ENCODE peak calls at places on chromosome 17, in four cellular contexts. One of them, this sample, is unnamed. For H3K9me3, the result is how much of the 10 kb centered on the place peaks cover.

GRCh38 chr17:74523308-74523707 is 8.0 kb downstream of the CD300LB start:
- DNase-seq in CD4-positive, alpha-beta T cell: no peak
- DNase-seq in T-helper 17 cell: no peak
- DNase-seq in IMR-90: no peak
- DNase-seq in this sample: peak

GRCh38 chr17:48307222-48307621 is 122.8 kb downstream of the SKAP1 start:
- DNase-seq in T-helper 17 cell: no peak
- DNase-seq in CD4-positive, alpha-beta T cell: no peak
- DNase-seq in IMR-90: no peak
- DNase-seq in this sample: no peak

GRCh38 chr17:58317421-58318064 is 11.1 kb downstream of the TSPOAP1 start:
- DNase-seq in IMR-90: peak
- DNase-seq in CD4-positive, alpha-beta T cell: peak
- DNase-seq in T-helper 17 cell: peak
- DNase-seq in this sample: peak

GRCh38 chr17:76492250-76492988 is 8.8 kb downstream of the RHBDF2 start:
- DNase-seq in IMR-90: no peak
- DNase-seq in T-helper 17 cell: no peak
- DNase-seq in CD4-positive, alpha-beta T cell: no peak
- DNase-seq in this sample: no peak

GRCh38 chr17:32815460-32815859 is 61.5 kb downstream of the MYO1D start:
- DNase-seq in IMR-90: no peak
- DNase-seq in T-helper 17 cell: no peak
- DNase-seq in CD4-positive, alpha-beta T cell: no peak
- DNase-seq in this sample: no peak

GRCh38 chr17:7141824-7142223 is 27.2 kb upstream of the ASGR2 start:
- DNase-seq in IMR-90: no peak
- DNase-seq in CD4-positive, alpha-beta T cell: no peak
- DNase-seq in T-helper 17 cell: no peak
- DNase-seq in this sample: no peak

GRCh38 chr17:76707985-76708807 is 2.6 kb downstream of the MXRA7 start:
- DNase-seq in T-helper 17 cell: no peak
- DNase-seq in IMR-90: no peak
- DNase-seq in CD4-positive, alpha-beta T cell: no peak
- DNase-seq in this sample: no peak

GRCh38 chr17:19418312-19418992 is 7.4 kb downstream of the RNF112 start:
- DNase-seq in CD4-positive, alpha-beta T cell: no peak
- DNase-seq in T-helper 17 cell: no peak
- DNase-seq in IMR-90: peak
- DNase-seq in this sample: no peak

GRCh38 chr17:82231312-82231561 is 2.4 kb downstream of the SLC16A3 start:
- DNase-seq in CD4-positive, alpha-beta T cell: no peak
- DNase-seq in T-helper 17 cell: no peak
- DNase-seq in IMR-90: no peak
- DNase-seq in this sample: no peak

GRCh38 chr17:16100737-16101400 is 101.2 kb downstream of the TTC19 start:
- DNase-seq in T-helper 17 cell: no peak
- DNase-seq in CD4-positive, alpha-beta T cell: no peak
- DNase-seq in IMR-90: no peak
- DNase-seq in this sample: no peak

GRCh38 chr17:5329784-5330557 is 47.9 kb downstream of the RABEP1 start:
- DNase-seq in CD4-positive, alpha-beta T cell: no peak
- DNase-seq in IMR-90: peak
- DNase-seq in T-helper 17 cell: no peak
- DNase-seq in this sample: no peak

GRCh38 chr17:75010683-75011406 is 1.6 kb upstream of the MRPL58 start:
- DNase-seq in CD4-positive, alpha-beta T cell: no peak
- DNase-seq in T-helper 17 cell: no peak
- DNase-seq in IMR-90: peak
- DNase-seq in this sample: no peak

GRCh38 chr17:82414548-82415281 is 3.4 kb upstream of the HEXD start:
- DNase-seq in CD4-positive, alpha-beta T cell: peak
- DNase-seq in IMR-90: peak
- DNase-seq in T-helper 17 cell: peak
- DNase-seq in this sample: peak

GRCh38 chr17:74842599-74843351 is 16.9 kb downstream of the GRIN2C start:
- DNase-seq in CD4-positive, alpha-beta T cell: no peak
- DNase-seq in IMR-90: peak
- DNase-seq in T-helper 17 cell: no peak
- DNase-seq in this sample: peak

GRCh38 chr17:45110676-45111611 is 21.4 kb downstream of the PLCD3 start:
- DNase-seq in CD4-positive, alpha-beta T cell: no peak
- DNase-seq in T-helper 17 cell: no peak
- DNase-seq in IMR-90: no peak
- DNase-seq in this sample: peak

DNA sequence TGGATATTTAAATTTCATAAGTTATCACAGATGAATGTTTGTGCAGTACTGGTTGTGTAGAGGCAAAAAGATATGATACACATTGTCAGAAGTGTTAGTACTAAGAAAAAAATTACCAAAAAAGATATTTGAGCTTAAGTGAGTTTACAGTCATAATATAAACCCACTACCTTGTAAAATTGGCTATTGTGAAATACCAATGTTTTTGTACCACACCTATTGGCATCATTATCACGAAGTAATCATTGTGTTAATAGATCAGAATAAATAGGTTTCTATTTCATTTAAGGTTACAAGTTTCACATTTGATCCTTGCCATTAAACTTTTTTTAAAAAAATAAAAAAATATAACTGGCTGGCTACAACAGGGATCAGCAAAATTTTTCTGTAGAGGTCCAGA is 27.0 kb upstream of the KCNJ16 start:
- DNase-seq in IMR-90: no peak
- DNase-seq in T-helper 17 cell: no peak
- DNase-seq in CD4-positive, alpha-beta T cell: no peak
- DNase-seq in this sample: no peak
- H3K9me3 ChIP-seq in IMR-90: under half
- H3K9me3 ChIP-seq in T-helper 17 cell: under half
- H3K9me3 ChIP-seq in CD4-positive, alpha-beta T cell: under half
- H3K9me3 ChIP-seq in this sample: under half

DNA sequence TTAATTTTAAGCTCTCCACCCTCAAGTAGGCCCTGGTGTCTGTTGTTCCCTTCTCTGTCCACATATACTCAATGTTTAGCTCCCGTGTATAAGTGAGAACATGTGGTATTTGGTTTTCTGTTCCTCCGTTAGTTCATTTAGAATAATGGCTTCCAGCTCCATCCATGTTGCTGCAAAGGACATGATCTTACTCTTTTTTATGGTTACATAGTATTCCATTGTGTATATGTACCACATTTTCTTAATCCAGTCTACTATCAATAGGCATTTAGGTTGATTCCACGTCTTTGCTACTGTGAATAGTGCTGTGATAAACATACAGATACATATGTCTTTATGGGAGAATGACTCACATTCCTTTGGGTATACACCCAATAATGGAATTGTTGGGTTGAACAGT is 111.4 kb upstream of the NACA2 start:
- DNase-seq in CD4-positive, alpha-beta T cell: no peak
- DNase-seq in IMR-90: no peak
- DNase-seq in T-helper 17 cell: no peak
- DNase-seq in this sample: no peak
- H3K9me3 ChIP-seq in CD4-positive, alpha-beta T cell: under half
- H3K9me3 ChIP-seq in IMR-90: under half
- H3K9me3 ChIP-seq in T-helper 17 cell: under half
- H3K9me3 ChIP-seq in this sample: under half

GRCh38 chr17:70338946-70339354 is 169.6 kb downstream of the KCNJ2 start:
- DNase-seq in IMR-90: no peak
- DNase-seq in T-helper 17 cell: no peak
- DNase-seq in CD4-positive, alpha-beta T cell: no peak
- DNase-seq in this sample: no peak

GRCh38 chr17:70345061-70345460 is 175.7 kb downstream of the KCNJ2 start:
- DNase-seq in T-helper 17 cell: no peak
- DNase-seq in IMR-90: no peak
- DNase-seq in CD4-positive, alpha-beta T cell: no peak
- DNase-seq in this sample: no peak

GRCh38 chr17:70344356-70345060 is 175.2 kb downstream of the KCNJ2 start:
- DNase-seq in CD4-positive, alpha-beta T cell: no peak
- DNase-seq in IMR-90: peak
- DNase-seq in T-helper 17 cell: no peak
- DNase-seq in this sample: peak

GRCh38 chr17:70343134-70343533 is 173.8 kb downstream of the KCNJ2 start:
- DNase-seq in IMR-90: no peak
- DNase-seq in CD4-positive, alpha-beta T cell: no peak
- DNase-seq in T-helper 17 cell: no peak
- DNase-seq in this sample: no peak
- H3K9me3 ChIP-seq in IMR-90: under half
- H3K9me3 ChIP-seq in CD4-positive, alpha-beta T cell: under half
- H3K9me3 ChIP-seq in T-helper 17 cell: under half
- H3K9me3 ChIP-seq in this sample: under half

DNA sequence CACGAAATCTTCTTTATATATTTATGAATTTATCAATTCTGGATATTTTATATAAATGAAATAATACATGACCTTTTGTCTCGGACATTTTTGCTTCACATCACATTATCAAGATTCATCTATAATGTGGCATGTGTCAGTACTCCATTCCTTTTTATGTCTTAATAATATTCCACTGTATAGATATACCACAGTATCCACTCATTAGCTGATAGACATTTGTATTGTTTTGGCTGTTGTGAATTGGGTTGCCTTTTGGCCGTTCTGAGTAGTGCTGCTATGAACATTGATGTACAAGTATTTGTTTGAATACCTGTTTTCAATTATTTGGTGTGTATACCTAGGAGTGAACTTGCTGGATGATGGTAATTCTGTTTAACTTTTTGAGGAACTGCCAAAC is 323.8 kb upstream of the CA10 start:
- DNase-seq in CD4-positive, alpha-beta T cell: no peak
- DNase-seq in T-helper 17 cell: no peak
- DNase-seq in IMR-90: no peak
- DNase-seq in this sample: no peak
- H3K9me3 ChIP-seq in CD4-positive, alpha-beta T cell: under half
- H3K9me3 ChIP-seq in T-helper 17 cell: under half
- H3K9me3 ChIP-seq in IMR-90: under half
- H3K9me3 ChIP-seq in this sample: under half

GRCh38 chr17:56929362-56929969 is 15.6 kb upstream of the TRIM25 start:
- DNase-seq in IMR-90: no peak
- DNase-seq in T-helper 17 cell: no peak
- DNase-seq in CD4-positive, alpha-beta T cell: no peak
- DNase-seq in this sample: no peak
- H3K9me3 ChIP-seq in IMR-90: under half
- H3K9me3 ChIP-seq in T-helper 17 cell: under half
- H3K9me3 ChIP-seq in CD4-positive, alpha-beta T cell: under half
- H3K9me3 ChIP-seq in this sample: under half

GRCh38 chr17:3378321-3378720 is 7.8 kb downstream of the OR3A2 start:
- DNase-seq in CD4-positive, alpha-beta T cell: no peak
- DNase-seq in T-helper 17 cell: no peak
- DNase-seq in IMR-90: no peak
- DNase-seq in this sample: no peak
- H3K9me3 ChIP-seq in CD4-positive, alpha-beta T cell: under half
- H3K9me3 ChIP-seq in T-helper 17 cell: under half
- H3K9me3 ChIP-seq in IMR-90: under half
- H3K9me3 ChIP-seq in this sample: under half

GRCh38 chr17:68315930-68316329 is 24.6 kb downstream of the ARSG start:
- DNase-seq in IMR-90: no peak
- DNase-seq in T-helper 17 cell: no peak
- DNase-seq in CD4-positive, alpha-beta T cell: no peak
- DNase-seq in this sample: no peak
- H3K9me3 ChIP-seq in IMR-90: under half
- H3K9me3 ChIP-seq in T-helper 17 cell: under half
- H3K9me3 ChIP-seq in CD4-positive, alpha-beta T cell: under half
- H3K9me3 ChIP-seq in this sample: under half

GRCh38 chr17:50051082-50051576 is 4.8 kb upstream of the ITGA3 start:
- DNase-seq in CD4-positive, alpha-beta T cell: peak
- DNase-seq in IMR-90: peak
- DNase-seq in T-helper 17 cell: no peak
- DNase-seq in this sample: peak

GRCh38 chr17:50048988-50049387 is 6.9 kb upstream of the ITGA3 start:
- DNase-seq in IMR-90: no peak
- DNase-seq in T-helper 17 cell: no peak
- DNase-seq in CD4-positive, alpha-beta T cell: no peak
- DNase-seq in this sample: no peak

GRCh38 chr17:50050431-50051032 is 5.4 kb upstream of the ITGA3 start:
- DNase-seq in CD4-positive, alpha-beta T cell: no peak
- DNase-seq in T-helper 17 cell: no peak
- DNase-seq in IMR-90: no peak
- DNase-seq in this sample: no peak

GRCh38 chr17:50048146-50048720 is 7.7 kb upstream of the ITGA3 start:
- DNase-seq in CD4-positive, alpha-beta T cell: no peak
- DNase-seq in IMR-90: no peak
- DNase-seq in T-helper 17 cell: no peak
- DNase-seq in this sample: peak

GRCh38 chr17:50049636-50050035 is 6.3 kb upstream of the ITGA3 start:
- DNase-seq in IMR-90: no peak
- DNase-seq in CD4-positive, alpha-beta T cell: no peak
- DNase-seq in T-helper 17 cell: no peak
- DNase-seq in this sample: peak
- H3K9me3 ChIP-seq in IMR-90: under half
- H3K9me3 ChIP-seq in CD4-positive, alpha-beta T cell: under half
- H3K9me3 ChIP-seq in T-helper 17 cell: under half
- H3K9me3 ChIP-seq in this sample: under half

GRCh38 chr17:3546521-3546920 is 11.1 kb downstream of the TRPV3 start:
- DNase-seq in CD4-positive, alpha-beta T cell: no peak
- DNase-seq in IMR-90: no peak
- DNase-seq in T-helper 17 cell: no peak
- DNase-seq in this sample: no peak
- H3K9me3 ChIP-seq in CD4-positive, alpha-beta T cell: under half
- H3K9me3 ChIP-seq in IMR-90: under half
- H3K9me3 ChIP-seq in T-helper 17 cell: under half
- H3K9me3 ChIP-seq in this sample: under half

DNA sequence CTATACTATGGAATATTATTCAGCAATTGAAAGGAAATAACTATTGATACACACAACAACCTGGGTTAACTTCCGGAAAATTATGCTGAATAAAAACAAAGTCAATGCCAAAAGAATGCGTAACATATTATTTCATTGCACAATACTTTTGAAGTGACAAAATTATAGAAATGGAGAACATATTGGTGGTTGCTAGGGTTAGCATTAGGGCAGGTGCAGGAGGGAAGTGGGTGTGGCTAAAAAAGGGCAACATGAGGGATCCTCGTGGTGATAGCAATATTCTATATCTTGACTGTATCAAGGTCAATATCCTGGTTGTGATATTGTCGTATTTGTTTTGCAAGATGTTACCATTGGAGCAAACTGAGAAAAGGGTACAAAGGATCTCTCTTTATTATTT is 34.8 kb downstream of the PIK3R5 start:
- DNase-seq in T-helper 17 cell: no peak
- DNase-seq in IMR-90: no peak
- DNase-seq in CD4-positive, alpha-beta T cell: no peak
- DNase-seq in this sample: no peak
- H3K9me3 ChIP-seq in T-helper 17 cell: under half
- H3K9me3 ChIP-seq in IMR-90: under half
- H3K9me3 ChIP-seq in CD4-positive, alpha-beta T cell: under half
- H3K9me3 ChIP-seq in this sample: under half

This sample was measured in SJSA1.